ENCODE peak calls at places on chromosomes 13 and 19, in five cellular contexts. One of them, this sample, is unnamed.

GRCh38 chr19:796692-797527 is at the start of gene PTBP1:
- DNase-seq in uterus: peak
- DNase-seq in cardiac fibroblast: peak
- DNase-seq in Peyer's patch: peak
- DNase-seq in neural crest cell: peak
- DNase-seq in this sample: peak

GRCh38 chr13:53007872-53008271 is 20.7 kb upstream of the OLFM4 start:
- DNase-seq in uterus: no peak
- DNase-seq in cardiac fibroblast: no peak
- DNase-seq in Peyer's patch: no peak
- DNase-seq in neural crest cell: no peak
- DNase-seq in this sample: no peak

GRCh38 chr19:11697284-11697855 is 41.4 kb downstream of the ZNF823 start:
- DNase-seq in uterus: no peak
- DNase-seq in cardiac fibroblast: no peak
- DNase-seq in Peyer's patch: no peak
- DNase-seq in neural crest cell: no peak
- DNase-seq in this sample: no peak

GRCh38 chr13:32861304-32861703 is 154.9 kb upstream of the KL start:
- DNase-seq in uterus: no peak
- DNase-seq in cardiac fibroblast: no peak
- DNase-seq in Peyer's patch: no peak
- DNase-seq in neural crest cell: no peak
- DNase-seq in this sample: no peak

GRCh38 chr19:34480971-34481821 is at the start of gene WTIP:
- DNase-seq in uterus: peak
- DNase-seq in cardiac fibroblast: peak
- DNase-seq in Peyer's patch: peak
- DNase-seq in neural crest cell: peak
- DNase-seq in this sample: no peak

GRCh38 chr13:112686364-112686763 is 3.5 kb upstream of the ATP11A start:
- DNase-seq in uterus: no peak
- DNase-seq in cardiac fibroblast: no peak
- DNase-seq in Peyer's patch: no peak
- DNase-seq in neural crest cell: no peak
- DNase-seq in this sample: no peak

GRCh38 chr19:49555600-49556411 is 24.6 kb downstream of the NOSIP start:
- DNase-seq in uterus: peak
- DNase-seq in cardiac fibroblast: peak
- DNase-seq in Peyer's patch: peak
- DNase-seq in neural crest cell: peak
- DNase-seq in this sample: no peak

GRCh38 chr13:31172001-31172400 is 10.3 kb upstream of the HSPH1 start:
- DNase-seq in uterus: no peak
- DNase-seq in cardiac fibroblast: peak
- DNase-seq in Peyer's patch: no peak
- DNase-seq in neural crest cell: no peak
- DNase-seq in this sample: no peak

GRCh38 chr13:48078251-48078656 is 16.6 kb downstream of the MED4 start:
- DNase-seq in uterus: no peak
- DNase-seq in cardiac fibroblast: no peak
- DNase-seq in Peyer's patch: peak
- DNase-seq in neural crest cell: no peak
- DNase-seq in this sample: peak

GRCh38 chr19:32812036-32812435 is 57.5 kb downstream of the SLC7A9 start:
- DNase-seq in uterus: no peak
- DNase-seq in cardiac fibroblast: no peak
- DNase-seq in Peyer's patch: no peak
- DNase-seq in neural crest cell: no peak
- DNase-seq in this sample: no peak

GRCh38 chr19:10887616-10888367 is 16.4 kb downstream of the CARM1 start:
- DNase-seq in uterus: no peak
- DNase-seq in cardiac fibroblast: no peak
- DNase-seq in Peyer's patch: no peak
- DNase-seq in neural crest cell: no peak
- DNase-seq in this sample: no peak

GRCh38 chr13:73406454-73406853 is 347.6 kb downstream of the KLF5 start:
- DNase-seq in uterus: no peak
- DNase-seq in cardiac fibroblast: no peak
- DNase-seq in Peyer's patch: no peak
- DNase-seq in neural crest cell: no peak
- DNase-seq in this sample: no peak

GRCh38 chr13:52845766-52846566 is 2.5 kb downstream of the PCDH8 start:
- DNase-seq in uterus: no peak
- DNase-seq in cardiac fibroblast: no peak
- DNase-seq in Peyer's patch: peak
- DNase-seq in neural crest cell: peak
- DNase-seq in this sample: no peak

GRCh38 chr13:84446972-84447700 is 564.9 kb upstream of the SLITRK1 start:
- DNase-seq in uterus: no peak
- DNase-seq in cardiac fibroblast: peak
- DNase-seq in Peyer's patch: no peak
- DNase-seq in neural crest cell: no peak
- DNase-seq in this sample: no peak

GRCh38 chr13:21949818-21950429 is 279.1 kb downstream of the FGF9 start:
- DNase-seq in uterus: no peak
- DNase-seq in cardiac fibroblast: no peak
- DNase-seq in Peyer's patch: no peak
- DNase-seq in neural crest cell: no peak
- DNase-seq in this sample: no peak

GRCh38 chr13:102771298-102772041 is 2.1 kb downstream of the TEX30 start:
- DNase-seq in uterus: no peak
- DNase-seq in cardiac fibroblast: no peak
- DNase-seq in Peyer's patch: no peak
- DNase-seq in neural crest cell: no peak
- DNase-seq in this sample: no peak

DNA sequence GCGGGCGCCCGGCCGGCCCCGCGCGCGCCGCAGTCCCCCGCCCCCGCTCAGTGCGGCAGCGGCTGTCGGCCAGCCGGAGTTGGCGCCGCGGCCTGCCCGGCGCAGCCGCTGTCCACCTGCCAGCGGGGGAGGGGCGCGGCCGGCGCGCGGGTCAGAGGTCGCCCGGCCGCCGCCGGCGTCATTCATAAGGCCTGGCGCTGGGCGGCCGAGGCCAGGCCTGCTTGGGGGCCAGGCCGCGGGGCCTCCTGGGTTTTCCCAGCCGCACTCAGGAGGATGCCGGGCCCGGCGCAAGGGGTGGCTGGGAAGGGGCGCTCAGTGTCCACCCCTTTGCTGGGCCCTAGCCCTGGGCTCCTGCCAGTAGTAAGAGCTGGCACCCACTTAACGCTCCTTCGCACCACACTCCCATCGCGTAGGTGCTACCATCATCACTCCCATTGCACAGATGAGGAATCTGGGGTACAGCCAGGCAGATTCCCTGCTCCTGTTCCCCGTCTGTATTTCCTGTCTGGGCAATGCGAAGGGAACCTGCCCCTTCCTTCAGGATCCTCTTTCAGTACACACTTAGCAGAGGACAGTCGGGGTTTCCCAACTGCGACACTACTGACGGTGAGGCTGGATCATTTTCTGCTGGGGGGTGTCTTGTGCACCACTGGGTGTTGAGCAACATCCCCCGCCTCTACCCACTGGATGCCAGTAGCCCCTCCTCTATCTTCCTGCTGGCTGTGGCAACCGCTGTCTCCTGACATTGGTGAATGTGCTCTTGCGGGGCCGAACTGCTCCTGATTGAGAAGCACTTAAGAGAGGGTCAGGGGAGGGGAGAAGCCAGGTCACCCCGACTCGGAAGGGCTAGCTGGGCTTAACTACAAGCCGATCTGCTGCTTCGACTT is 846 bp upstream of the PRKACA start:
- DNase-seq in uterus: peak
- DNase-seq in cardiac fibroblast: peak
- DNase-seq in Peyer's patch: peak
- DNase-seq in neural crest cell: no peak
- DNase-seq in this sample: no peak
- TF ChIP-seq CTCF in uterus: no peak
- TF ChIP-seq CTCF in cardiac fibroblast: no peak
- TF ChIP-seq CTCF in Peyer's patch: no peak
- TF ChIP-seq CTCF in neural crest cell: no peak
- TF ChIP-seq CTCF in this sample: no peak

GRCh38 chr19:15812059-15812722 is 3.3 kb downstream of the OR10H1 start:
- DNase-seq in uterus: no peak
- DNase-seq in cardiac fibroblast: no peak
- DNase-seq in Peyer's patch: peak
- DNase-seq in neural crest cell: no peak
- DNase-seq in this sample: no peak
- TF ChIP-seq CTCF in uterus: no peak
- TF ChIP-seq CTCF in cardiac fibroblast: no peak
- TF ChIP-seq CTCF in Peyer's patch: no peak
- TF ChIP-seq CTCF in neural crest cell: no peak
- TF ChIP-seq CTCF in this sample: peak

DNA sequence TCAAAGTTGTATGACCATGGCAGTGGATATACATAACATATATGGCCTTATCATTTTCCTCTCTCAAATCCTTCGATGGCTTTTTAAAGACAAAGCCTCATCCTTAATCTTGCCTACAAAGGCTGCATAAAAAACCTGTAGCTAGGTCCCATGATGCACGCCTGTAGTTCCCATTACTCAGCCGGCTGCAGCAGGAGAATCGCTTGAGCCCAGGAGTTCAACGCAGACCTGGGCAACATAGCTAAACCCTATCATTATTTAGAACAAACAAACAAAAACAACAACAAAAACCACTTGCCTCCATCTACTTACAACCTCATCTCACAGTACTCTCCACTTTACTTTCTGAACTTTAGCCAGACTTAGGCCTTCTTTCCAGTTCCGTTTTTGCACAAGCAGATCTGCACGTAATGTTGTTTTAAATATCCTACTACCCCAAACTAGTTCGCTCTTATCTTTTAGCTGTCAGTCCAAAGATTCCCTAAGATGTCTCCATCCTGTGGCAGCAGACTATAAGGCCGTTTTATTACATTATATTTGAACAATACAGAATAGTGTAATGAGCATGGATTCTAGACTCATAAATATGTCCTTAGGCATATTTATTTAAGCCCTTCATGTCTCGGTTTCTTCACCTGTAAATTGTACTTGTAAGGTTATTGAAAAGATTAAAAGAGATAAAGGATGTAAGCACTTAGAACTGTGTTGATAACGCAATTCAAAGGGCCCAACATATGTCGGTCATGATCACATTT is 969 bp upstream of the POMP start:
- DNase-seq in uterus: no peak
- DNase-seq in cardiac fibroblast: peak
- DNase-seq in Peyer's patch: no peak
- DNase-seq in neural crest cell: no peak
- DNase-seq in this sample: no peak
- TF ChIP-seq CTCF in uterus: no peak
- TF ChIP-seq CTCF in cardiac fibroblast: peak
- TF ChIP-seq CTCF in Peyer's patch: no peak
- TF ChIP-seq CTCF in neural crest cell: no peak
- TF ChIP-seq CTCF in this sample: peak

GRCh38 chr19:37987356-37988332 is 80.6 kb downstream of the SIPA1L3 start:
- DNase-seq in uterus: no peak
- DNase-seq in cardiac fibroblast: no peak
- DNase-seq in Peyer's patch: no peak
- DNase-seq in neural crest cell: no peak
- DNase-seq in this sample: no peak
- TF ChIP-seq CTCF in uterus: no peak
- TF ChIP-seq CTCF in cardiac fibroblast: peak
- TF ChIP-seq CTCF in Peyer's patch: no peak
- TF ChIP-seq CTCF in neural crest cell: peak
- TF ChIP-seq CTCF in this sample: no peak

DNA sequence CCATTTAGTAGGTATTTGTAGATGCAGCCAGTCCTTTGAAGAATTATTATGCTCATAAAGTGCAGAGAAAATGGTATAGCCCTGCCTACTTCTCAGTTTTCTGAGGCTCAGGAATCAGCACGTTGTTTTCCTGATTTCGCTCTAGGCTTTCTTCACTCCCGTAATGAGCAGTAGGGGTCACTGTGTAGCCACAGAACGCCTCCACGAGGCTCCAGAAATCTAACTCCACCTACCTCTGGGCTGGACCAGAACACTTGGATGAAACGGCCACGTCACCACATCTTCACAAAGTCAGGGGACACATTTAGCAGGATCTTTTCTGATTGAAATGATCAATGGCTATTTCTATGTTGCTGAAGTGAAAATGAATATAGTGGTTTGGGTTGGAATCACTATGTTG is 49.8 kb upstream of the GTF3A start:
- DNase-seq in uterus: peak
- DNase-seq in cardiac fibroblast: peak
- DNase-seq in Peyer's patch: peak
- DNase-seq in neural crest cell: peak
- DNase-seq in this sample: peak
- TF ChIP-seq CTCF in uterus: peak
- TF ChIP-seq CTCF in cardiac fibroblast: peak
- TF ChIP-seq CTCF in Peyer's patch: peak
- TF ChIP-seq CTCF in neural crest cell: peak
- TF ChIP-seq CTCF in this sample: peak

GRCh38 chr19:2247433-2248101 is 1.6 kb upstream of the AMH start:
- DNase-seq in uterus: no peak
- DNase-seq in cardiac fibroblast: no peak
- DNase-seq in Peyer's patch: no peak
- DNase-seq in neural crest cell: no peak
- DNase-seq in this sample: no peak

GRCh38 chr19:2249880-2250764 is 999 bp downstream of the AMH start:
- DNase-seq in uterus: no peak
- DNase-seq in cardiac fibroblast: no peak
- DNase-seq in Peyer's patch: no peak
- DNase-seq in neural crest cell: no peak
- DNase-seq in this sample: no peak

GRCh38 chr19:2248136-2249009 is 750 bp upstream of the AMH start:
- DNase-seq in uterus: no peak
- DNase-seq in cardiac fibroblast: no peak
- DNase-seq in Peyer's patch: no peak
- DNase-seq in neural crest cell: no peak
- DNase-seq in this sample: no peak

GRCh38 chr19:2250765-2251576 is 1.8 kb downstream of the AMH start:
- DNase-seq in uterus: no peak
- DNase-seq in cardiac fibroblast: no peak
- DNase-seq in Peyer's patch: no peak
- DNase-seq in neural crest cell: no peak
- DNase-seq in this sample: no peak

GRCh38 chr19:2249010-2249866 is at the start of gene AMH:
- DNase-seq in uterus: no peak
- DNase-seq in cardiac fibroblast: no peak
- DNase-seq in Peyer's patch: no peak
- DNase-seq in neural crest cell: no peak
- DNase-seq in this sample: no peak
- TF ChIP-seq CTCF in uterus: no peak
- TF ChIP-seq CTCF in cardiac fibroblast: no peak
- TF ChIP-seq CTCF in Peyer's patch: no peak
- TF ChIP-seq CTCF in neural crest cell: no peak
- TF ChIP-seq CTCF in this sample: no peak

DNA sequence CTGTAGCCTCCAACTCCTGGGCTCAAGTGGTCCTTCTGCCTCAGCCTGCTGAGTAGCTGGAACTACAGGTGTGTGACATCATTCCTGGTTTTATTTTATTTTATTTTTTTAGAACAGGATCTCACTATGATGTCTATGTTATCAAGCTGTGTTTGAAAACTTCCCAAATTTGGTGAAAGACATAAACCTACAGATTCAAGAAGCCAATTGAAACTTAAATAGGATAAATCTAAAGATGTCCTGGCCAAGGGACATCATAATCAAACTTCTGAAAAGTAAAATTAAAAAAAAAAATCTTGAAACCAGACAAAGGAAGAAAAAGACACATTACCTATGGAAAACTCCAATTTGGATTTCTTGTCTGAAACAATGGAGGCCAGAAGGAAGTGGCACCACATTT is 23.1 kb upstream of the PDX1 start:
- DNase-seq in uterus: no peak
- DNase-seq in cardiac fibroblast: no peak
- DNase-seq in Peyer's patch: no peak
- DNase-seq in neural crest cell: no peak
- DNase-seq in this sample: no peak
- TF ChIP-seq CTCF in uterus: no peak
- TF ChIP-seq CTCF in cardiac fibroblast: no peak
- TF ChIP-seq CTCF in Peyer's patch: no peak
- TF ChIP-seq CTCF in neural crest cell: no peak
- TF ChIP-seq CTCF in this sample: no peak

This sample was measured in epithelial cell of proximal tubule.